ENCODE peak calls at places on chromosomes 16 and 17, in five cellular contexts. G is WTC11; F is CD8-positive, alpha-beta T cell; A is IMR-90; P is colonic mucosa. J is an unnamed sample.

GRCh38 chr17:47998044-47998443 is 27.1 kb downstream of the CDK5RAP3 start:
- DNase-seq in G (no peak), F (no peak), A (no peak), P (no peak), J (no peak)

GRCh38 chr17:55576237-55576998 is 65.2 kb upstream of the SMIM36 start:
- DNase-seq in G (no peak), F (no peak), A (peak), P (no peak), J (no peak)

GRCh38 chr16:71311553-71312158 is 22.5 kb upstream of the CMTR2 start:
- DNase-seq in G (peak), F (no peak), A (peak), P (no peak), J (peak)

GRCh38 chr16:51641191-51641765 is 490.2 kb upstream of the SALL1 start:
- DNase-seq in G (no peak), F (no peak), A (no peak), P (no peak), J (no peak)

GRCh38 chr16:711548-712320 is 3.2 kb upstream of the METRN start:
- DNase-seq in G (peak), F (peak), A (peak), P (peak), J (peak)

GRCh38 chr17:55348749-55349354 is 72.8 kb downstream of the MMD start:
- DNase-seq in G (peak), F (no peak), A (peak), P (peak), J (peak)

GRCh38 chr16:49986351-49987124 is 38.5 kb upstream of the CNEP1R1 start:
- DNase-seq in G (no peak), F (no peak), A (peak), P (no peak), J (no peak)

GRCh38 chr16:62540496-62540895 is 504.3 kb upstream of the CDH8 start:
- DNase-seq in G (no peak), F (no peak), A (no peak), P (no peak), J (no peak)

GRCh38 chr17:7929158-7930029 is at the start of gene KCNAB3:
- DNase-seq in G (peak), F (no peak), A (peak), P (no peak), J (peak)

GRCh38 chr17:29039764-29040598 is 3.0 kb upstream of the PIPOX start:
- DNase-seq in G (no peak), F (no peak), A (peak), P (no peak), J (no peak)

GRCh38 chr17:37742114-37742761 is 2.6 kb downstream of the HNF1B start:
- DNase-seq in G (peak), F (no peak), A (peak), P (no peak), J (no peak)

GRCh38 chr16:73265124-73265838 is 217.4 kb upstream of the ZFHX3 start:
- DNase-seq in G (peak), F (no peak), A (no peak), P (no peak), J (no peak)

GRCh38 chr17:49914664-49915063 is 54.3 kb upstream of the DLX4 start:
- DNase-seq in G (no peak), F (no peak), A (no peak), P (no peak), J (no peak)

GRCh38 chr17:45063198-45063597 is 2.1 kb downstream of the NMT1 start:
- DNase-seq in G (no peak), F (no peak), A (no peak), P (no peak), J (no peak)

GRCh38 chr17:45060382-45060823 is 714 bp upstream of the NMT1 start:
- DNase-seq in G (no peak), F (no peak), A (no peak), P (no peak), J (no peak)

GRCh38 chr17:45060824-45061605 is at the start of gene NMT1:
- DNase-seq in G (peak), F (peak), A (peak), P (peak), J (peak)

GRCh38 chr17:45061606-45062205 is 589 bp downstream of the NMT1 start:
- DNase-seq in G (no peak), F (no peak), A (no peak), P (no peak), J (no peak)
- TF ChIP-seq CTCF in G (no peak), F (no peak), A (no peak), P (no peak), J (no peak)

GRCh38 chr16:2842340-2843000 is 12.4 kb downstream of the ZG16B start:
- DNase-seq in G (peak), F (peak), A (no peak), P (peak), J (peak)
- TF ChIP-seq CTCF in G (peak), F (peak), A (peak), P (peak), J (peak)

GRCh38 chr17:78759969-78760352 is 22.1 kb downstream of the CYTH1 start:
- DNase-seq in G (no peak), F (no peak), A (no peak), P (no peak), J (no peak)
- TF ChIP-seq CTCF in G (no peak), F (no peak), A (no peak), P (no peak), J (no peak)

DNA sequence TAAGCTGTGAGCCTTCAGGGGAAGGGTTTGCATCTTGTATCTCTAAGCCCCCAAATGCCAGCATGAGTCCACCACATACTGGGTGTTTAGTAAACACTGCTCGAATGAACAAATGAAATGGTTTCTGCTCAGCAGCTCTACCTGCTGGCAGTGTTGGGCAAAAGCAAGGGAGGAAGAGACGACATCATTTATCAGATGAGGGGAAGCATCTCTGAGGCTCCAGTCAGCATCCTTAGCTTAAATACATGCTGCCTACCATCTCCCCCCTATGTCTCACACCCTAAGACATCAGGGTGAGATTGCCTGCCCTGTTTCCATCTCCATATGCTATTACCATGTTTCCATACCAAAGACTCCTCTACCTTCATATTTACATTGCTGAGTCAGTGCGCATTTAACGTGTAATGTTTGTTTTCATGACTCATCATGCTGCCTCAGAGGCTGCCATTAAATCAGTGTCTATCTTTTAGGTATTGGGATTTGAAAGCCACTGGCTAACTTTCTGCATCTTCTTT is 379.8 kb downstream of the UTP18 start:
- DNase-seq in G (peak), F (no peak), A (no peak), P (no peak), J (no peak)
- TF ChIP-seq CTCF in G (no peak), F (no peak), A (no peak), P (no peak), J (peak)

GRCh38 chr16:67013238-67013822 is 15.6 kb upstream of the CBFB start:
- DNase-seq in G (no peak), F (no peak), A (no peak), P (no peak), J (no peak)

GRCh38 chr16:67016143-67016542 is 12.8 kb upstream of the CBFB start:
- DNase-seq in G (no peak), F (no peak), A (no peak), P (no peak), J (no peak)

GRCh38 chr16:67014641-67015315 is 14.2 kb upstream of the CBFB start:
- DNase-seq in G (no peak), F (no peak), A (no peak), P (no peak), J (no peak)

GRCh38 chr16:67015317-67015731 is 13.6 kb upstream of the CBFB start:
- DNase-seq in G (no peak), F (no peak), A (no peak), P (no peak), J (no peak)

GRCh38 chr16:67013823-67014640 is 14.9 kb upstream of the CBFB start:
- DNase-seq in G (peak), F (peak), A (peak), P (peak), J (peak)
- TF ChIP-seq CTCF in G (no peak), F (no peak), A (peak), P (no peak), J (peak)

GRCh38 chr17:5707482-5707881 is 123.2 kb upstream of the NLRP1 start:
- DNase-seq in G (no peak), F (no peak), A (no peak), P (no peak), J (no peak)

GRCh38 chr17:5706835-5707234 is 122.5 kb upstream of the NLRP1 start:
- DNase-seq in G (peak), F (peak), A (peak), P (peak), J (peak)

GRCh38 chr17:5703736-5704135 is 119.4 kb upstream of the NLRP1 start:
- DNase-seq in G (no peak), F (no peak), A (no peak), P (no peak), J (no peak)

GRCh38 chr17:5705876-5706420 is 121.6 kb upstream of the NLRP1 start:
- DNase-seq in G (no peak), F (no peak), A (no peak), P (no peak), J (no peak)

DNA sequence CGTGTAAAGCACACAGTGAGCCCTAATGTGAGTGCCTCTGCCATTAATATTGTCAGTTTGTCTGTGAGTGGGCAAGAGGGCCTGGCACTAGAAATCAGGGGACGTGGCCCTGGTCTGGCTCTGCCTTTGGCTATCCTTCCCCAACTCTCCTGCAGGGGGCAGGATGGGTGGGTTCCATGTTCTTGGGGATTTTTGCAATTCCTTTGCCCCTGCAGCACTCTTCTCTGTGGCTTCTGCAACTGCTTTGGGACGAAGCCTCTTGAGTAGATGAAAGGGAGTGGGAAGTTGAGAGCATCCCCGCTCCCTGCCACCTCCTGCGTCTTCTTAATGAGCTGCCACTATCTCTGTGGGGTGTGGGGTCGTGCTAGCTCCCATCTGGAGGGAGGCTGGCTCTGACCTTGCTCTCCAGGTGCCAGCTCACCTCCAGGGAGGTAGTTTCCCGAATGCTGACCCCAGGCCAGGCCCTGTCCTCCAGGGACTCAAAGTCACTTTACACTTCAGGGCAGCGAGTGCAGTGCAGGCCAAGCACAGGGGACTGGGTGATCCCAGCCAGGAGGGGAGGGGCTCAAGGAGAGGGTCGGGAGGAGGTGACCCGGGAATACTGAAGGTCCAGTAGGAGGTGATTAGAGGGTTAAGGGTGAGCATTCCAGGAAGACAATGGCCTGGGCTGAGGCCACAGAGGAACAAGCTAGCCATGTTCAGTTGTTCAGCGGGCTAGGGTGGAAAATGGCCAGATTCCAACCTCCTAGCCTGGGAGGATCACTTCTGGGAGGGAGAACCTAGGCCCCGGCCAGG is 121.0 kb upstream of the NLRP1 start:
- DNase-seq in G (peak), F (no peak), A (peak), P (no peak), J (peak)
- TF ChIP-seq CTCF in G (peak), F (no peak), A (peak), P (no peak), J (peak)